ENCODE peak calls at places on chromosomes 16 and 17, in six cellular contexts. One of them, this sample, is unnamed.

GRCh38 chr17:73023759-73024158 is 68.7 kb downstream of the SLC39A11 start:
- DNase-seq in left ventricle myocardium inferior: no peak
- DNase-seq in upper lobe of right lung: no peak
- DNase-seq in progenitor cell of endocrine pancreas: no peak
- DNase-seq in type B pancreatic cell: no peak
- DNase-seq in neural crest cell: no peak
- DNase-seq in this sample: no peak

GRCh38 chr17:10063730-10064221 is 134.6 kb downstream of the GAS7 start:
- DNase-seq in left ventricle myocardium inferior: no peak
- DNase-seq in upper lobe of right lung: no peak
- DNase-seq in progenitor cell of endocrine pancreas: no peak
- DNase-seq in type B pancreatic cell: no peak
- DNase-seq in neural crest cell: no peak
- DNase-seq in this sample: no peak

GRCh38 chr16:71894229-71894920 is 956 bp upstream of the IST1 start:
- DNase-seq in left ventricle myocardium inferior: peak; percentile 37
- DNase-seq in upper lobe of right lung: peak; percentile 75
- DNase-seq in progenitor cell of endocrine pancreas: no peak
- DNase-seq in type B pancreatic cell: no peak
- DNase-seq in neural crest cell: peak; percentile 23
- DNase-seq in this sample: peak; percentile 38

GRCh38 chr16:71883193-71883848 is 661 bp downstream of the ZNF821 start:
- DNase-seq in left ventricle myocardium inferior: peak; percentile 31
- DNase-seq in upper lobe of right lung: peak; percentile 75
- DNase-seq in progenitor cell of endocrine pancreas: peak; percentile 52
- DNase-seq in type B pancreatic cell: peak; percentile 70
- DNase-seq in neural crest cell: peak; percentile 43
- DNase-seq in this sample: peak; percentile 47

GRCh38 chr16:29899516-29900101 is at the start of gene SEZ6L2:
- DNase-seq in left ventricle myocardium inferior: peak; percentile 31
- DNase-seq in upper lobe of right lung: peak; percentile 89
- DNase-seq in progenitor cell of endocrine pancreas: no peak
- DNase-seq in type B pancreatic cell: no peak
- DNase-seq in neural crest cell: peak; percentile 86
- DNase-seq in this sample: peak; percentile 84

GRCh38 chr17:2965621-2966275 is 97.7 kb downstream of the OR1D5 start:
- DNase-seq in left ventricle myocardium inferior: no peak
- DNase-seq in upper lobe of right lung: peak; percentile 70
- DNase-seq in progenitor cell of endocrine pancreas: no peak
- DNase-seq in type B pancreatic cell: no peak
- DNase-seq in neural crest cell: no peak
- DNase-seq in this sample: no peak

GRCh38 chr16:370980-371728 is 816 bp upstream of the MRPL28 start:
- DNase-seq in left ventricle myocardium inferior: no peak
- DNase-seq in upper lobe of right lung: peak; percentile 64
- DNase-seq in progenitor cell of endocrine pancreas: no peak
- DNase-seq in type B pancreatic cell: no peak
- DNase-seq in neural crest cell: no peak
- DNase-seq in this sample: no peak

GRCh38 chr16:64253114-64253513 is 868.7 kb downstream of the CDH11 start:
- DNase-seq in left ventricle myocardium inferior: no peak
- DNase-seq in upper lobe of right lung: no peak
- DNase-seq in progenitor cell of endocrine pancreas: no peak
- DNase-seq in type B pancreatic cell: no peak
- DNase-seq in neural crest cell: no peak
- DNase-seq in this sample: no peak

GRCh38 chr17:31741371-31741770 is 117.7 kb downstream of the COPRS start:
- DNase-seq in left ventricle myocardium inferior: no peak
- DNase-seq in upper lobe of right lung: no peak
- DNase-seq in progenitor cell of endocrine pancreas: no peak
- DNase-seq in type B pancreatic cell: no peak
- DNase-seq in neural crest cell: no peak
- DNase-seq in this sample: no peak

GRCh38 chr16:10980811-10981210 is 36.4 kb downstream of the CLEC16A start:
- DNase-seq in left ventricle myocardium inferior: no peak
- DNase-seq in upper lobe of right lung: no peak
- DNase-seq in progenitor cell of endocrine pancreas: no peak
- DNase-seq in type B pancreatic cell: no peak
- DNase-seq in neural crest cell: no peak
- DNase-seq in this sample: no peak

GRCh38 chr16:10982430-10983174 is 38.2 kb downstream of the CLEC16A start:
- DNase-seq in left ventricle myocardium inferior: no peak
- DNase-seq in upper lobe of right lung: no peak
- DNase-seq in progenitor cell of endocrine pancreas: no peak
- DNase-seq in type B pancreatic cell: no peak
- DNase-seq in neural crest cell: no peak
- DNase-seq in this sample: no peak

GRCh38 chr16:10983175-10983558 is 38.8 kb downstream of the CLEC16A start:
- DNase-seq in left ventricle myocardium inferior: no peak
- DNase-seq in upper lobe of right lung: no peak
- DNase-seq in progenitor cell of endocrine pancreas: no peak
- DNase-seq in type B pancreatic cell: no peak
- DNase-seq in neural crest cell: no peak
- DNase-seq in this sample: no peak

GRCh38 chr16:10979717-10980601 is 35.6 kb downstream of the CLEC16A start:
- DNase-seq in left ventricle myocardium inferior: no peak
- DNase-seq in upper lobe of right lung: no peak
- DNase-seq in progenitor cell of endocrine pancreas: no peak
- DNase-seq in type B pancreatic cell: no peak
- DNase-seq in neural crest cell: no peak
- DNase-seq in this sample: no peak

GRCh38 chr16:10981697-10982216 is 37.4 kb downstream of the CLEC16A start:
- DNase-seq in left ventricle myocardium inferior: no peak
- DNase-seq in upper lobe of right lung: no peak
- DNase-seq in progenitor cell of endocrine pancreas: no peak
- DNase-seq in type B pancreatic cell: no peak
- DNase-seq in neural crest cell: no peak
- DNase-seq in this sample: peak; percentile 31
- TF ChIP-seq CTCF in left ventricle myocardium inferior: peak; percentile 28
- TF ChIP-seq CTCF in upper lobe of right lung: peak; percentile 27
- TF ChIP-seq CTCF in progenitor cell of endocrine pancreas: peak; percentile 17
- TF ChIP-seq CTCF in type B pancreatic cell: peak; percentile 47
- TF ChIP-seq CTCF in neural crest cell: peak; percentile 41
- TF ChIP-seq CTCF in this sample: no peak

DNA sequence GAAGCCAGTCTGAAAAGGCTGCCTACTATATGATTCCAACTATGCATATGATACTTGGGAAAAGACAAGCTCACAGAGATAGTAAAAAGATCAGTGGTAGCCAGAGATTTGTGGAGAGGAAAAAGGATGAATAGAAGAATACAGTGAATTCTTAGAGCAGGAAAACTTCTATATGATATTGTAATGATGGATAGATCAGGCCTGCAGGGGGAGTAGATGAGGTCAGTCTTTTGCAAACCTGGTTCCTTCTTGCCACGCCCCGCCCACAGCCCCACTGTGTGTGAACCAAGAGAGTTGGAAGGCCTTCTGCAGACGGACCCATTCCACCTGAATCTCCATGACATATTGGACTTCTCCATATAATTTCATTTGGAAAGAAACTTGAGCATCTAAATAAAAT is 761 bp upstream of the CCL8 start:
- DNase-seq in left ventricle myocardium inferior: no peak
- DNase-seq in upper lobe of right lung: peak; percentile 67
- DNase-seq in progenitor cell of endocrine pancreas: no peak
- DNase-seq in type B pancreatic cell: no peak
- DNase-seq in neural crest cell: no peak
- DNase-seq in this sample: no peak
- TF ChIP-seq CTCF in left ventricle myocardium inferior: no peak
- TF ChIP-seq CTCF in upper lobe of right lung: no peak
- TF ChIP-seq CTCF in progenitor cell of endocrine pancreas: no peak
- TF ChIP-seq CTCF in type B pancreatic cell: no peak
- TF ChIP-seq CTCF in neural crest cell: peak; percentile 27
- TF ChIP-seq CTCF in this sample: no peak

GRCh38 chr17:63113167-63113566 is 147.1 kb downstream of the TANC2 start:
- DNase-seq in left ventricle myocardium inferior: no peak
- DNase-seq in upper lobe of right lung: no peak
- DNase-seq in progenitor cell of endocrine pancreas: no peak
- DNase-seq in type B pancreatic cell: no peak
- DNase-seq in neural crest cell: no peak
- DNase-seq in this sample: no peak
- TF ChIP-seq CTCF in left ventricle myocardium inferior: peak; percentile 37
- TF ChIP-seq CTCF in upper lobe of right lung: peak; percentile 30
- TF ChIP-seq CTCF in progenitor cell of endocrine pancreas: peak; percentile 35
- TF ChIP-seq CTCF in type B pancreatic cell: peak; percentile 63
- TF ChIP-seq CTCF in neural crest cell: peak; percentile 45
- TF ChIP-seq CTCF in this sample: no peak

GRCh38 chr16:86834451-86835035 is 256.2 kb downstream of the FOXL1 start:
- DNase-seq in left ventricle myocardium inferior: no peak
- DNase-seq in upper lobe of right lung: no peak
- DNase-seq in progenitor cell of endocrine pancreas: no peak
- DNase-seq in type B pancreatic cell: no peak
- DNase-seq in neural crest cell: peak; percentile 13
- DNase-seq in this sample: peak; percentile 30
- TF ChIP-seq CTCF in left ventricle myocardium inferior: no peak
- TF ChIP-seq CTCF in upper lobe of right lung: no peak
- TF ChIP-seq CTCF in progenitor cell of endocrine pancreas: peak; percentile 40
- TF ChIP-seq CTCF in type B pancreatic cell: peak; percentile 57
- TF ChIP-seq CTCF in neural crest cell: peak; percentile 45
- TF ChIP-seq CTCF in this sample: no peak

GRCh38 chr16:67283039-67283825 is 3.9 kb downstream of the PLEKHG4 start:
- DNase-seq in left ventricle myocardium inferior: no peak
- DNase-seq in upper lobe of right lung: no peak
- DNase-seq in progenitor cell of endocrine pancreas: no peak
- DNase-seq in type B pancreatic cell: no peak
- DNase-seq in neural crest cell: no peak
- DNase-seq in this sample: no peak
- TF ChIP-seq CTCF in left ventricle myocardium inferior: no peak
- TF ChIP-seq CTCF in upper lobe of right lung: no peak
- TF ChIP-seq CTCF in progenitor cell of endocrine pancreas: no peak
- TF ChIP-seq CTCF in type B pancreatic cell: no peak
- TF ChIP-seq CTCF in neural crest cell: no peak
- TF ChIP-seq CTCF in this sample: no peak